ENCODE peak calls at places on chromosomes 3 and 15, in eight cellular contexts. V is lung, T is sigmoid colon, N is psoas muscle, O is AG10803, Q is thoracic aorta, K is A549, C is uterus. I is an unnamed sample.

GRCh38 chr15:38217788-38218609 is 34.6 kb upstream of the SPRED1 start:
- DNase-seq in V (peak), T (no peak), N (no peak), O (peak), Q (no peak), K (no peak), C (no peak), I (no peak)

GRCh38 chr3:58237238-58237939 is at the start of gene ABHD6:
- DNase-seq in V (peak), T (peak), N (peak), O (peak), Q (peak), K (peak), C (peak), I (peak)

GRCh38 chr3:78972617-78973301 is 795.0 kb downstream of the ROBO1 start:
- DNase-seq in V (no peak), T (no peak), N (no peak), O (no peak), Q (no peak), K (no peak), C (no peak), I (no peak)

GRCh38 chr3:53694648-53695356 is 151.4 kb downstream of the CHDH start:
- DNase-seq in V (peak), T (no peak), N (no peak), O (no peak), Q (no peak), K (no peak), C (no peak), I (no peak)

GRCh38 chr3:16073218-16073617 is 101.3 kb upstream of the GALNT15 start:
- DNase-seq in V (no peak), T (no peak), N (no peak), O (no peak), Q (no peak), K (no peak), C (no peak), I (no peak)

GRCh38 chr3:115580566-115580965 is 42.7 kb upstream of the GAP43 start:
- DNase-seq in V (no peak), T (no peak), N (no peak), O (no peak), Q (no peak), K (no peak), C (no peak), I (no peak)

GRCh38 chr3:190338717-190339116 is 16.5 kb upstream of the CLDN1 start:
- DNase-seq in V (peak), T (no peak), N (no peak), O (no peak), Q (no peak), K (peak), C (no peak), I (no peak)

GRCh38 chr15:69046781-69047180 is 32.3 kb downstream of the NOX5 start:
- DNase-seq in V (no peak), T (no peak), N (no peak), O (no peak), Q (no peak), K (no peak), C (no peak), I (no peak)

GRCh38 chr3:129824926-129825541 is 68.5 kb downstream of the TMCC1 start:
- DNase-seq in V (peak), T (no peak), N (no peak), O (peak), Q (no peak), K (peak), C (no peak), I (no peak)

GRCh38 chr3:4575413-4575812 is 82.3 kb downstream of the ITPR1 start:
- DNase-seq in V (no peak), T (no peak), N (no peak), O (no peak), Q (no peak), K (no peak), C (no peak), I (no peak)

GRCh38 chr3:89841041-89841440 is 733.6 kb downstream of the EPHA3 start:
- DNase-seq in V (no peak), T (no peak), N (no peak), O (no peak), Q (no peak), K (no peak), C (no peak), I (no peak)

GRCh38 chr3:69299344-69299743 is 86.5 kb downstream of the FRMD4B start:
- DNase-seq in V (no peak), T (no peak), N (no peak), O (no peak), Q (no peak), K (peak), C (no peak), I (no peak)

GRCh38 chr3:39137991-39138803 is 15.2 kb downstream of the CSRNP1 start:
- DNase-seq in V (no peak), T (peak), N (no peak), O (no peak), Q (no peak), K (no peak), C (no peak), I (no peak)

GRCh38 chr3:38457111-38458003 is 3.7 kb downstream of the ACVR2B start:
- DNase-seq in V (no peak), T (no peak), N (no peak), O (peak), Q (no peak), K (peak), C (no peak), I (no peak)

GRCh38 chr3:117936159-117936558 is 1098.5 kb downstream of the IGSF11 start:
- DNase-seq in V (no peak), T (no peak), N (no peak), O (no peak), Q (no peak), K (no peak), C (no peak), I (no peak)

GRCh38 chr3:165507576-165507975 is 311.4 kb upstream of the SLITRK3 start:
- DNase-seq in V (no peak), T (no peak), N (no peak), O (no peak), Q (no peak), K (no peak), C (no peak), I (no peak)

GRCh38 chr15:69756440-69756839 is 303.8 kb downstream of the RPLP1 start:
- DNase-seq in V (no peak), T (no peak), N (no peak), O (no peak), Q (no peak), K (no peak), C (no peak), I (no peak)

GRCh38 chr15:41940441-41940857 is 31.9 kb downstream of the EHD4 start:
- DNase-seq in V (no peak), T (no peak), N (no peak), O (peak), Q (no peak), K (peak), C (no peak), I (no peak)

GRCh38 chr3:81326245-81326644 is 435.2 kb downstream of the GBE1 start:
- DNase-seq in V (no peak), T (no peak), N (no peak), O (no peak), Q (no peak), K (no peak), C (no peak), I (no peak)

GRCh38 chr15:89805241-89806216 is 9.1 kb downstream of the ANPEP start:
- DNase-seq in V (no peak), T (no peak), N (peak), O (no peak), Q (no peak), K (no peak), C (no peak), I (no peak)

GRCh38 chr15:90184786-90185704 is 16.1 kb upstream of the SEMA4B start:
- DNase-seq in V (peak), T (peak), N (peak), O (peak), Q (no peak), K (peak), C (peak), I (peak)

GRCh38 chr15:84981711-84982300 is at the start of gene PDE8A:
- DNase-seq in V (no peak), T (peak), N (peak), O (peak), Q (no peak), K (peak), C (no peak), I (peak)

GRCh38 chr3:106830334-106830733 is 546.9 kb upstream of the CCDC54 start:
- DNase-seq in V (no peak), T (no peak), N (no peak), O (no peak), Q (no peak), K (no peak), C (no peak), I (no peak)

GRCh38 chr3:54243262-54243931 is 121.0 kb downstream of the CACNA2D3 start:
- DNase-seq in V (no peak), T (no peak), N (no peak), O (no peak), Q (no peak), K (peak), C (no peak), I (no peak)

GRCh38 chr15:41006479-41006878 is 53.2 kb downstream of the CHAC1 start:
- DNase-seq in V (no peak), T (no peak), N (no peak), O (no peak), Q (no peak), K (no peak), C (no peak), I (no peak)

GRCh38 chr15:90879730-90880366 is 4.5 kb upstream of the FES start:
- DNase-seq in V (no peak), T (no peak), N (no peak), O (no peak), Q (no peak), K (no peak), C (no peak), I (no peak)

GRCh38 chr3:4687167-4687566 is 194.0 kb downstream of the ITPR1 start:
- DNase-seq in V (peak), T (no peak), N (no peak), O (no peak), Q (no peak), K (no peak), C (no peak), I (no peak)

GRCh38 chr15:99631256-99631655 is 65.5 kb downstream of the MEF2A start:
- DNase-seq in V (no peak), T (no peak), N (no peak), O (no peak), Q (no peak), K (no peak), C (no peak), I (no peak)

GRCh38 chr3:49780080-49780967 is 6.0 kb downstream of the IP6K1 start:
- DNase-seq in V (no peak), T (peak), N (no peak), O (no peak), Q (no peak), K (no peak), C (no peak), I (no peak)

GRCh38 chr15:98658831-98659699 is 10.7 kb downstream of the IGF1R start:
- DNase-seq in V (peak), T (no peak), N (no peak), O (peak), Q (no peak), K (peak), C (peak), I (no peak)

GRCh38 chr3:124700880-124701684 is 29.2 kb upstream of the UMPS start:
- DNase-seq in V (no peak), T (no peak), N (no peak), O (peak), Q (no peak), K (no peak), C (no peak), I (no peak)

GRCh38 chr15:55899537-55899936 is 93.9 kb downstream of the NEDD4 start:
- DNase-seq in V (no peak), T (no peak), N (no peak), O (no peak), Q (no peak), K (no peak), C (no peak), I (no peak)

GRCh38 chr3:183823963-183824362 is 1.4 kb downstream of the MAP6D1 start:
- DNase-seq in V (no peak), T (no peak), N (no peak), O (no peak), Q (no peak), K (no peak), C (no peak), I (no peak)

GRCh38 chr15:49122541-49123062 is 32.8 kb downstream of the COPS2 start:
- DNase-seq in V (no peak), T (no peak), N (no peak), O (no peak), Q (no peak), K (no peak), C (no peak), I (no peak)

GRCh38 chr3:112746675-112747276 is 99.9 kb downstream of the CD200R1L start:
- DNase-seq in V (no peak), T (no peak), N (no peak), O (peak), Q (no peak), K (peak), C (peak), I (no peak)

GRCh38 chr3:108062051-108062450 is 28.8 kb downstream of the CD47 start:
- DNase-seq in V (no peak), T (no peak), N (no peak), O (no peak), Q (no peak), K (no peak), C (no peak), I (no peak)

GRCh38 chr15:88635343-88635742 is 3.5 kb upstream of the ISG20 start:
- DNase-seq in V (no peak), T (no peak), N (no peak), O (peak), Q (no peak), K (no peak), C (no peak), I (no peak)

GRCh38 chr3:35929158-35929557 is 289.8 kb downstream of the ARPP21 start:
- DNase-seq in V (no peak), T (no peak), N (no peak), O (no peak), Q (no peak), K (no peak), C (no peak), I (no peak)

GRCh38 chr3:128494152-128494650 is 1.2 kb upstream of the GATA2 start:
- DNase-seq in V (no peak), T (peak), N (no peak), O (no peak), Q (no peak), K (no peak), C (peak), I (peak)

GRCh38 chr15:72732554-72732953 is 46.5 kb downstream of the BBS4 start:
- DNase-seq in V (no peak), T (no peak), N (no peak), O (no peak), Q (no peak), K (no peak), C (no peak), I (no peak)
- TF ChIP-seq CTCF in V (no peak), T (no peak), N (no peak), O (no peak), Q (no peak), K (no peak), C (no peak), I (peak)

GRCh38 chr15:27339138-27339537 is 368.2 kb downstream of the GABRG3 start:
- DNase-seq in V (no peak), T (no peak), N (no peak), O (no peak), Q (no peak), K (no peak), C (no peak), I (no peak)
- TF ChIP-seq CTCF in V (no peak), T (no peak), N (no peak), O (no peak), Q (no peak), K (no peak), C (no peak), I (no peak)

GRCh38 chr15:101269479-101270223 is 7.6 kb downstream of the SELENOS start:
- DNase-seq in V (no peak), T (no peak), N (no peak), O (no peak), Q (no peak), K (peak), C (no peak), I (no peak)
- TF ChIP-seq CTCF in V (no peak), T (no peak), N (peak), O (peak), Q (no peak), K (peak), C (no peak), I (peak)

GRCh38 chr15:93483923-93484322 is 394.9 kb upstream of the RGMA start:
- DNase-seq in V (no peak), T (no peak), N (no peak), O (no peak), Q (no peak), K (no peak), C (no peak), I (no peak)

GRCh38 chr15:93488157-93488803 is 399.3 kb upstream of the RGMA start:
- DNase-seq in V (no peak), T (no peak), N (no peak), O (no peak), Q (no peak), K (no peak), C (no peak), I (no peak)

GRCh38 chr15:93485922-93486327 is 396.9 kb upstream of the RGMA start:
- DNase-seq in V (no peak), T (peak), N (peak), O (no peak), Q (no peak), K (no peak), C (peak), I (no peak)

GRCh38 chr15:93485438-93485837 is 396.4 kb upstream of the RGMA start:
- DNase-seq in V (no peak), T (no peak), N (peak), O (no peak), Q (no peak), K (no peak), C (no peak), I (no peak)

DNA sequence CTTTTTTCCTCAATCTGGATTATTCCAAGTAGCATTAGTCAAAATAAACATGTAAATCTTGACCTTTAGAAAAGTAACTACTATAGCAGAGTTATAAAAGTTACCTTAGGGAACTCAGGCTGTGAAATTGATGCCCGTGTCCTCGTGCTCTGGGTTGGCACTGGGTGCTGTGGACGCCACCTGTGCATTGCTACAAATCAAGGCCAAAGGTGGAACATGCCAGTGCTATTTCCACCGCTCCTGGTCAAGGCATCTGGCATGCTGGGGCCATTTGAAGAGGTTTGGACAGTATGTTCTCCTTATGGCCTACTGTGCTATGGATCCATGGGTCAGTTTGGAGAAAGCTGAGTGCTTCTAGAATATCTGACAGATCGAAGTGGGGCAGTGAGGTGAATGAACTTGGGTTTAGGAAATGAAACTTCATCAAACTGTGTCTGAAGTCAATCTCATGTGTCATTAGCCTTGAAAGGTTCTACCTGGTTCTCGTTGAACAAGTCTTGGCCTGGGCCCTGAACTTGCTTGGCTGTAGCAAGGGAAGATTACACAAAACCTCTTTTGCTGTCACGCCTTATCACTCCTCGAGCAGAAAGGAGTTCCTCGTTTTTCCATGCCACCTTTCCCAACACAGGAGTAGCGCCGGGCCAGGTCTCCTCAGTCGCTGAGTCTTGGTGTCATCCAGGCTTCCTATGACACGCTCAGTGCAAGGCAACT is 397.6 kb upstream of the RGMA start:
- DNase-seq in V (no peak), T (no peak), N (peak), O (no peak), Q (no peak), K (no peak), C (no peak), I (no peak)
- TF ChIP-seq CTCF in V (no peak), T (no peak), N (no peak), O (no peak), Q (no peak), K (no peak), C (no peak), I (no peak)

GRCh38 chr15:81211376-81211775 is 14.7 kb downstream of the IL16 start:
- DNase-seq in V (no peak), T (no peak), N (no peak), O (no peak), Q (no peak), K (no peak), C (no peak), I (no peak)
- TF ChIP-seq CTCF in V (no peak), T (no peak), N (no peak), O (no peak), Q (no peak), K (no peak), C (no peak), I (no peak)

GRCh38 chr3:170367797-170368196 is 10.3 kb downstream of the SKIL start:
- DNase-seq in V (no peak), T (no peak), N (no peak), O (no peak), Q (no peak), K (no peak), C (no peak), I (no peak)

GRCh38 chr3:170372190-170372879 is 14.8 kb downstream of the SKIL start:
- DNase-seq in V (no peak), T (no peak), N (no peak), O (peak), Q (no peak), K (no peak), C (no peak), I (no peak)

GRCh38 chr3:170363471-170363994 is 6.0 kb downstream of the SKIL start:
- DNase-seq in V (no peak), T (no peak), N (no peak), O (no peak), Q (no peak), K (no peak), C (no peak), I (no peak)

GRCh38 chr3:170364965-170365364 is 7.5 kb downstream of the SKIL start:
- DNase-seq in V (no peak), T (no peak), N (no peak), O (no peak), Q (no peak), K (no peak), C (no peak), I (no peak)

DNA sequence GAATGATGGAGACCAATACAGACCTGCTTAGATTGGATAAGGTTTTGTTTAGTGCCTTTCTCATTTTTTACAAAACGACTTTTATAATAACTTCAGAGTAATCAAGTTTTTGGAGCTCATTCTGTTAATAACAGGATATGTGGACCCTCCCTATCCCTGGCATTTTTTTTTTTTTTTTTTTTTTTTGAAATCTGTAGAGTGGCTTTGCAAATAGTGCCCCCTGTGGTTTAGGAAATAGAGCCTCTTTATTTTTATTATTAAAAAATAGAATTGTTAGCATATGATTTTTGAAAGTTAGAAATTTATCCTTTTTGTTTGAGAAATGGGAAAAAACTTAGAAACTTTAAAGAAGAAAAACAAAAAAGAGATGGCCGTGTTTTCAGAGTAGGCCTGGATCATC is 11.4 kb downstream of the SKIL start:
- DNase-seq in V (no peak), T (no peak), N (no peak), O (no peak), Q (no peak), K (no peak), C (no peak), I (no peak)
- TF ChIP-seq CTCF in V (no peak), T (no peak), N (no peak), O (peak), Q (peak), K (peak), C (peak), I (peak)

DNA sequence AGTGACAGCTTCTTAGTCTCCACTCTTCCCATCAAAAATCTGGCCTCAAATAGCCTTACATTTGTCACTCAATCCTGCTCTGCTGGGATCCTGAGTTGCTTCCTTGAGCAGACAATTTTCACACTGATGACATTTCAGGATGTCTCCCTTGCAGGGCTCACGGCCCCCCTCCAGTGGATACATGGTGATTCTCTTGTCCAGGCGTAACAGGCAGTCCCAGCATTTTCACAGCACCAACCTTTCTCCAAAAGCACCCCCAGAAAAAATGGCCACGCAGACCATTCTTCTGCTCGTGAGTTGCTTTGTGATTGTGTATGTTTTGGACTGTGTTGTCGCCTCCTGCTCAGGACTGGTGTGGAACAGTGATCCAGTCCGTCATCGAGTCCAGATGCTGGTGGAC is 47.4 kb upstream of the WNT7A start:
- DNase-seq in V (no peak), T (no peak), N (no peak), O (no peak), Q (no peak), K (peak), C (no peak), I (no peak)
- TF ChIP-seq CTCF in V (no peak), T (no peak), N (no peak), O (peak), Q (no peak), K (no peak), C (no peak), I (peak)

GRCh38 chr15:45372032-45372995 is 6.0 kb downstream of the GATM start:
- DNase-seq in V (no peak), T (no peak), N (no peak), O (no peak), Q (no peak), K (no peak), C (no peak), I (no peak)
- TF ChIP-seq CTCF in V (no peak), T (no peak), N (no peak), O (no peak), Q (no peak), K (no peak), C (no peak), I (peak)

GRCh38 chr3:176930942-176931341 is 266.3 kb downstream of the TBL1XR1 start:
- DNase-seq in V (no peak), T (no peak), N (no peak), O (no peak), Q (no peak), K (no peak), C (no peak), I (no peak)
- TF ChIP-seq CTCF in V (no peak), T (no peak), N (no peak), O (no peak), Q (no peak), K (no peak), C (no peak), I (no peak)

I was measured in type B pancreatic cell.